ENCODE peak calls at places on chromosomes 5 and 9, in nine cellular contexts. G, L, A, S, Q, Y, Z, W and N are unnamed samples.

GRCh38 chr9:123435471-123435870 is 79.5 kb downstream of the CRB2 start:
- DNase-seq in G (no peak), L (no peak), A (no peak), S (no peak), Q (no peak), Y (no peak), Z (no peak), W (no peak), N (no peak)

GRCh38 chr9:29214162-29214520 is 1640.9 kb upstream of the C9orf72 start:
- DNase-seq in G (peak; percentile 51), L (peak; percentile 28), A (no peak), S (no peak), Q (no peak), Y (peak; percentile 12), Z (no peak), W (peak; percentile 41), N (no peak)

GRCh38 chr9:91954841-91955471 is 4.9 kb upstream of the ROR2 start:
- DNase-seq in G (peak; percentile 69), L (peak; percentile 85), A (peak; percentile 50), S (no peak), Q (peak; percentile 40), Y (peak; percentile 45), Z (no peak), W (no peak), N (no peak)

GRCh38 chr9:107361816-107362215 is 78.7 kb downstream of the RAD23B start:
- DNase-seq in G (no peak), L (no peak), A (no peak), S (no peak), Q (no peak), Y (no peak), Z (no peak), W (no peak), N (no peak)

GRCh38 chr5:15598294-15598902 is 98.4 kb downstream of the FBXL7 start:
- DNase-seq in G (no peak), L (peak; percentile 47), A (no peak), S (no peak), Q (peak; percentile 33), Y (no peak), Z (no peak), W (no peak), N (no peak)

GRCh38 chr5:73909474-73909873 is 283.5 kb downstream of the ARHGEF28 start:
- DNase-seq in G (no peak), L (no peak), A (no peak), S (no peak), Q (no peak), Y (no peak), Z (no peak), W (no peak), N (no peak)

GRCh38 chr5:73434461-73434860 is 14.1 kb downstream of the FOXD1 start:
- DNase-seq in G (no peak), L (no peak), A (no peak), S (no peak), Q (no peak), Y (no peak), Z (no peak), W (no peak), N (no peak)

GRCh38 chr9:87075537-87075936 is 128.2 kb upstream of the GAS1 start:
- DNase-seq in G (no peak), L (no peak), A (no peak), S (no peak), Q (no peak), Y (no peak), Z (no peak), W (no peak), N (no peak)

GRCh38 chr5:90606539-90606938 is 47.9 kb downstream of the ADGRV1 start:
- DNase-seq in G (no peak), L (peak; percentile 1), A (no peak), S (no peak), Q (no peak), Y (no peak), Z (no peak), W (no peak), N (no peak)

GRCh38 chr5:10935536-10935935 is 174.5 kb upstream of the DAP start:
- DNase-seq in G (no peak), L (no peak), A (no peak), S (no peak), Q (no peak), Y (no peak), Z (no peak), W (no peak), N (no peak)

GRCh38 chr5:103093727-103094126 is 26.2 kb downstream of the GIN1 start:
- DNase-seq in G (no peak), L (no peak), A (no peak), S (no peak), Q (no peak), Y (no peak), Z (no peak), W (no peak), N (no peak)

GRCh38 chr5:99973779-99974178 is 561.4 kb upstream of the FAM174A start:
- DNase-seq in G (no peak), L (no peak), A (no peak), S (no peak), Q (no peak), Y (no peak), Z (no peak), W (no peak), N (no peak)

GRCh38 chr9:99680191-99680590 is 141.5 kb upstream of the NR4A3 start:
- DNase-seq in G (no peak), L (peak; percentile 65), A (no peak), S (no peak), Q (no peak), Y (no peak), Z (no peak), W (peak; percentile 28), N (no peak)

GRCh38 chr5:146965781-146966659 is 87.5 kb upstream of the PPP2R2B start:
- DNase-seq in G (peak; percentile 42), L (peak; percentile 87), A (peak; percentile 25), S (peak; percentile 51), Q (peak; percentile 70), Y (peak; percentile 45), Z (no peak), W (peak; percentile 26), N (no peak)

DNA sequence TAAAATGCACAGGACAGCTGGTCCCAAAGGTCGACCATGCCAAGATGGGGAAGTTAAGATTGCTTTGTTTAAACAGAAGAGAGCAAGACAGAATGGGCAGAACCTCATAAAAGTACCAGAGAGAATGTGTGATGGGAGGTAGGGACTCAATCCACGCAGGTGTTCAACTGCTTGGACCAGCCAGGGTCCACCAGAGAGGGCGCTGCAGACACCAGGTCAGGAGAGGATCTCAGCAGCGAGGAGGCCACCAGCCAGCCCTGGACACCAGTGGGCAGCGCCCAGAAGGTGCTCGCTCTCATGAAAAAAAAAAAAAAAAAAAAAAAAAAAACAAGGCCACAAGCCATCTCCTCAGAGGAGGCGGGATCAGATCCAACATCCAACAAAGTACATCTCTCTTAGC is 81.8 kb downstream of the SHC3 start:
- DNase-seq in G (no peak), L (no peak), A (no peak), S (no peak), Q (no peak), Y (no peak), Z (no peak), W (no peak), N (peak; percentile 39)
- TF ChIP-seq CTCF in G (no peak), L (peak; percentile 9), A (no peak), S (no peak), Q (peak; percentile 33), Y (no peak), Z (no peak), W (no peak), N (no peak)

DNA sequence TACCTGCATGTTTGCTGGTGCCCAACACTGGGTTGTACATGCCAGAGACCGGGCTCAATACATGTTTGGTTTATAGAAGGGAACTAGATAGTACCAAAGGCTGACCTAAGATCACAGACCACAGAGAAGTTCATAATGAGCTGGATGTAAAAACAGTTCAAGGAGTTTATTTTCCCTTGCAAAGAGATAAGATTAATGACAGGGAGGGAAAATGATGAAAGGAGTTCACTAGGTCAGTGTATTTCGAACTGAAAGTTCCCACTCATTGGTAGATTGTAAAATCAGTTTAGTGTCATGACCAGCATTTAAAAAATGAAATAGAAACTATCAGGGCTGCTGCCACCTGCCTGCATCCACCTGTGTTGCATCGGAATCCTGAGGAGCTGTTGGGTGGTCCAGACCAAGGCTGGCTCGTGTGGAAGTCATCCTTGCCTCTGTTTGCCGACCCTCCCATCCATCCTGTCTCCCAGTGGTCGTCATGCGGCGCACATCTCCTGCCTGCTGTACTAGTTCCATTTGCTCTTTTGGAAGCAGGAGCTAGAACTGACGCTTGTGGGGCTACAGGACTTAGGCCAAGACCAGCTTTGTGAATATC is 21.1 kb downstream of the TBC1D2 start:
- DNase-seq in G (no peak), L (no peak), A (no peak), S (no peak), Q (no peak), Y (no peak), Z (peak; percentile 16), W (no peak), N (no peak)
- TF ChIP-seq CTCF in G (no peak), L (peak; percentile 42), A (no peak), S (no peak), Q (peak; percentile 30), Y (peak; percentile 16), Z (no peak), W (no peak), N (peak; percentile 35)

DNA sequence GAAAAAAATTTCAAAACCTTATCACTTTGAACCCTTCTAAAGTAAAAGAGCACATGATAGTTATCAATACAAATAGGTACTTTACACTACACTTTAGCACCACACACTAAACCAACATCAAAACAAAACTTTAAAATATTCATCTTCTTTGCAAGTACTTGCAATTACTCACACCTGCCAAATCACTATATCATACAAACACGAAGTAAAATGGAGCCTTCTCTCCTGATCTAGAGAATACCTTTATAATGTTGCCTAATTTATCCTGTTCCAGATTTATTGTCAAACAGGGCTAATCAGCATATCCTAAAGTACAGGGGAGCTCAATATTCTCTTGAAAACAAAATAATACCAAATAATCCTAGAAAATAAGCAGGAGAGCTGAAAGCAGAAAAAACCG is 3.0 kb downstream of the RNF145 start:
- DNase-seq in G (no peak), L (no peak), A (no peak), S (no peak), Q (no peak), Y (no peak), Z (no peak), W (no peak), N (no peak)
- TF ChIP-seq CTCF in G (no peak), L (no peak), A (no peak), S (no peak), Q (no peak), Y (no peak), Z (no peak), W (no peak), N (no peak)

DNA sequence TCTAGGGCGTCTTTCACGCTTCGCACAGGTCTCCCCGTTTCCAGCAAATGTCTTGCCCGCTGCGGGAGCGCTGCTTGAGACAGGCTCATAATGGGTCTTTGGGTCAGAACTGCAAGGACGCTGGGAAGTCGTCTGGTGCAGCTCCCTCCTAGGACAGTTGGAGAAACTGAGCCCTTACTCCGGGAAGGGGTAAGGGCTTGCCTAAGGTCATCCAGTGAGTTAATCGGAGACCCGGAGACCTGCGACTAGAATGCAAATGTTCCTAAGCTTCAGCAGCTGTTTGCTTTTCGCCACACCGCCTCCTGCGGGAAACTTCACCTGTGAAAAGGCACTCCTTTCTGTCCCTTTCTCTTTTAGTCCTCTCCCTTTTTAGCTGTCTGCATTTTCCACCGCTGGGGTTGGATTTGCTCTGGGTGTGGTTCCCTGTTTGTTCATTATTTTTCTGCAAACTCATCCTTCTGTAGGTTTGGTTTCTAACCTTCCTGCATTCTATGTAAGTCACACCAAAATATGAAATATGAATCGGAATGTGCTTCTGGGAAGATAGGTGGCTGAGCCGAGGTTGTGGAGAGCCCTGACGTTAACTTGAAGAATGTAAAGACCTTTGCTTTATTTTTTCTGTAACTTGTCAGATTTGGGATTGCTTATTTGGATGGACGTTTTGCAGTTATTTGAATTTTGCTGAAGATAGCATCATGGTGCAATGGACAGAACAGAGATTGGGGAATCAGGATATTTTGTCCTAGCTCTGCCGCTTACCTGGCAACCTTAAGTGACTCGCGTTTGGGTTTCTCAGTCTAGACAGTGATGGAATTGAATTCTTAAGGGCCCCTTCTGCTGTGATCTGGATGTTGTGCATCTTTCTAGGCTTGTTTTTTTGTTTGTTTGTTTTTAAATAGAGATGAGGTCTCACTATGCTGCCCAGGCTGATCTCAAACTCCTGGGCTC is 909 bp downstream of the SLC36A1 start:
- DNase-seq in G (peak; percentile 14), L (peak; percentile 16), A (no peak), S (peak; percentile 34), Q (peak; percentile 49), Y (no peak), Z (no peak), W (no peak), N (no peak)
- TF ChIP-seq CTCF in G (no peak), L (peak; percentile 34), A (no peak), S (no peak), Q (peak; percentile 37), Y (no peak), Z (no peak), W (peak; percentile 26), N (peak; percentile 25)